ENCODE peak calls at places on chromosome 6, in ten cellular contexts. F, Y, M, G, A, V, N, T, E and D are unnamed samples. For H3K4me1, the result is how much of the 10 kb centered on the place peaks cover.

GRCh38 chr6:89013463-89013862 is 50.0 kb upstream of the RNGTT start:
- DNase-seq in E (no peak), Y (no peak), V (no peak), G (no peak), M (no peak), N (no peak), T (no peak), F (no peak), A (no peak), D (no peak)

GRCh38 chr6:68527691-68528090 is 107.4 kb upstream of the ADGRB3 start:
- DNase-seq in E (no peak), N (no peak), V (no peak), G (no peak), M (no peak), F (no peak), A (no peak), T (no peak), Y (no peak), D (no peak)

GRCh38 chr6:5121956-5122355 is 36.8 kb downstream of the PPP1R3G start:
- DNase-seq in T (no peak), N (no peak), A (no peak), Y (no peak), G (no peak), E (no peak), F (no peak), M (no peak), V (no peak), D (no peak)

GRCh38 chr6:52284131-52284459 is 447 bp downstream of the MCM3 start:
- DNase-seq in N (peak), V (peak), M (no peak), Y (no peak), F (peak), T (peak), E (peak), A (peak), G (peak), D (peak)

GRCh38 chr6:34957184-34957904 is 68.3 kb downstream of the ANKS1A start:
- DNase-seq in N (no peak), G (no peak), M (no peak), Y (no peak), E (no peak), A (no peak), V (no peak), T (no peak), F (no peak), D (no peak)

GRCh38 chr6:15247750-15248450 is 2.0 kb downstream of the JARID2 start:
- DNase-seq in E (peak), T (peak), M (peak), N (peak), V (peak), G (peak), Y (peak), F (peak), A (peak), D (peak)

GRCh38 chr6:106377061-106377540 is 16.6 kb downstream of the CRYBG1 start:
- DNase-seq in G (no peak), N (peak), V (no peak), A (no peak), F (no peak), Y (no peak), M (no peak), T (no peak), E (no peak), D (no peak)

GRCh38 chr6:43927525-43928210 is 157.7 kb downstream of the VEGFA start:
- DNase-seq in N (no peak), M (no peak), E (peak), T (no peak), V (peak), F (no peak), A (peak), G (no peak), Y (peak), D (peak)

GRCh38 chr6:108167449-108167903 is 1.7 kb downstream of the NR2E1 start:
- DNase-seq in E (no peak), Y (no peak), G (no peak), F (no peak), N (no peak), A (no peak), M (no peak), T (no peak), V (no peak), D (no peak)

GRCh38 chr6:14713008-14713452 is 532.8 kb upstream of the JARID2 start:
- DNase-seq in V (no peak), F (peak), E (no peak), G (no peak), M (peak), N (peak), Y (no peak), T (no peak), A (no peak), D (no peak)

GRCh38 chr6:111381126-111381525 is 101.9 kb downstream of the REV3L start:
- DNase-seq in Y (no peak), T (no peak), E (no peak), A (no peak), V (no peak), N (peak), G (no peak), M (no peak), F (no peak), D (no peak)

GRCh38 chr6:21593927-21594421 is 423 bp downstream of the SOX4 start:
- DNase-seq in F (peak), N (peak), A (no peak), G (peak), E (peak), Y (no peak), M (no peak), T (peak), V (peak), D (no peak)

DNA sequence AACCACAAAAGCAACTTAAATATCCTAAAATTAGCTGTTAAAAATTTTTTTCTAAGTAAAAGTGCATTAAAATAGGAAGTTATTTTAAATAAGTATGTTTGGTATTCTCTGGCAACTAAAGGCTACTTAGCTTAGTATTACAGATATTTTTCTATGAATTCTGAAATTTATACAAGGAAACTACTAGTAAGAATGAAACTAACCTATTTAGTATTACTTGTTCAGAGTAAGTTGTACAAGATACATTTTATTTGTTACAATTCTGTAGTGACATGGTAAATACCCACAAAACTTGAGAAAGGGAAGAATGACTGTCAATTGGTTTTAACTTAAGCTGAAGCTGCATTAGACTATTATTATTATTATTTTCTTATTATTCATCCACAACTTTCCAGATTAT is 6.5 kb downstream of the PHIP start:
- DNase-seq in E (no peak), V (no peak), M (no peak), A (no peak), T (no peak), Y (no peak), G (no peak), F (no peak), N (no peak), D (no peak)
- H3K4me1 ChIP-seq in E (under half), V (under half), M (under half), A (under half), T (under half), Y (under half), G (under half), F (under half), N (under half), D (half or more)

DNA sequence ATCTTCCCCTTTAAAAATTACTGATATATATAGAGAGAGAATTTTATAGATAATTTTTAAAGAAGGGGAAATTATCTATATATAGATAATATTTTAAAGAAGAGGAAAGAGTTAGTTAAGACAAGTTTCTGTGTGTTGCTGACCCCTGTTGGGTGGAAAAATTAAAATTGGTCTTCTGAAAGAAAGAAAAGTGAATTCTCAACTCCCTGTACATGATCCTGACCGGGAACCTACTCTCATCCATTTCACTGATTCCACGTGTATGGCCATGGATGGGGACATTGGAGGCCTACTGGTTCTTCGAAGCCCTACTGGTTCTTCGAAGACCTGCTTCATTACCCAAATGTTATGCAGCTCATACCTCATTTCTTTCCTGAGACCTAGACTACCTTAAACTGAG is 53.0 kb upstream of the TCF21 start:
- DNase-seq in E (no peak), G (no peak), V (no peak), F (no peak), A (no peak), Y (no peak), N (no peak), M (peak), T (no peak), D (no peak)
- TF ChIP-seq CTCF in E (no peak), G (peak), V (no peak), F (no peak), A (no peak), Y (peak), N (no peak), M (no peak), T (no peak), D (no peak)

GRCh38 chr6:130815200-130816071 is 11.8 kb upstream of the SMLR1 start:
- DNase-seq in T (no peak), G (no peak), V (no peak), F (no peak), M (no peak), N (no peak), Y (no peak), A (no peak), E (no peak), D (no peak)
- H3K4me3 ChIP-seq in T (no peak), G (no peak), V (no peak), F (no peak), M (no peak), N (no peak), Y (no peak), A (no peak), E (no peak), D (no peak)

GRCh38 chr6:6654599-6655575 is 66.4 kb downstream of the LY86 start:
- DNase-seq in Y (no peak), F (no peak), N (peak), M (no peak), E (no peak), T (no peak), V (no peak), G (no peak), A (no peak), D (no peak)
- H3K4me1 ChIP-seq in Y (under half), F (under half), N (under half), M (under half), E (under half), T (under half), V (under half), G (under half), A (under half), D (under half)

DNA sequence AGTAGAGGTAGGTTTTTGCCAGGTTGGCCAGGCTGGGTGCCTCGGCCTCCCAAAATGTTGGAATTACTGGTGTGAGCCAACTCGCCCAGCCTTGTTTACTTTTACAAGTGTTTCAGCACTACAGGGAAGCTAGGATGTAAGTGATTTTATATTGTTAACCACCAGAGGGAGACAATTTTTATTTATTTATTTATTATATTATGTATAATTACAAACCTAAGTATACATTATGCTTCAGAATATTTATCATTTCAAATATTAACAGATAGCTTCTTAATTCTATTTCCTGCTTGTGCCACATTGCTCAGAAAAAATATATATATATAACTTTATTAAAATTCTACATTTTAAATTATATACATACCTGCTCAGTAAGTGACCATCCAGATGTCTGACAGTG is 9.8 kb downstream of the MMUT start:
- DNase-seq in A (no peak), G (peak), N (no peak), M (peak), E (no peak), Y (no peak), V (no peak), T (no peak), F (no peak), D (no peak)
- TF ChIP-seq CTCF in A (no peak), G (peak), N (peak), M (peak), E (peak), Y (peak), V (no peak), T (no peak), F (peak), D (peak)

GRCh38 chr6:56848105-56848504 is 106.8 kb upstream of the BEND6 start:
- DNase-seq in T (no peak), V (no peak), N (no peak), F (no peak), Y (no peak), A (no peak), M (no peak), G (no peak), E (no peak), D (no peak)

GRCh38 chr6:56851541-56852248 is 103.2 kb upstream of the BEND6 start:
- DNase-seq in N (peak), T (peak), A (no peak), G (peak), V (no peak), Y (no peak), F (peak), E (no peak), M (peak), D (no peak)

GRCh38 chr6:56851104-56851503 is 103.8 kb upstream of the BEND6 start:
- DNase-seq in F (no peak), E (no peak), M (no peak), A (no peak), G (no peak), Y (no peak), V (no peak), T (no peak), N (peak), D (no peak)

GRCh38 chr6:56850618-56851017 is 104.3 kb upstream of the BEND6 start:
- DNase-seq in Y (no peak), E (no peak), M (no peak), N (no peak), A (no peak), F (no peak), V (no peak), T (no peak), G (no peak), D (no peak)

GRCh38 chr6:56849876-56850275 is 105.0 kb upstream of the BEND6 start:
- DNase-seq in T (no peak), M (no peak), A (no peak), N (peak), E (no peak), F (no peak), V (no peak), Y (no peak), G (no peak), D (no peak)
- H3K4me3 ChIP-seq in T (no peak), M (no peak), A (no peak), N (peak), E (no peak), F (peak), V (no peak), Y (no peak), G (no peak), D (no peak)

DNA sequence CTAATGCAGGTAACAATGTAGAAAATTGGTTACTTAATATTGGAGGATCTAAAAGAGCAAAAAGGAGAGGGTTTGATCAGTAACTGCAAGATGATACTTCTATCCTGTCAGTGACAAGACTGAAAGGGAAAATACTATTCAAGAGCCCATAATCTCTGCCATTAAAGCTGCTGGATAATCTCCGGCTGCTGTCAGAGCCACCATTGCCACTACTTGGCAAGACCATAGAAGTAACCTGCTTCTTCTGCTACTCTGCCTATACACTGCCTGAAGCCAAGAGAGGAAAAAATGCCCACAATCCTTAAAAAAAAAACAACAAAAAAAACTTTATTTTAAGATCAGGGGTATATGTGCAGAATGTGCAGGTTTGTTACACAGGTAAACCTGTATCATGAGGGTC is 386.5 kb upstream of the ID4 start:
- DNase-seq in F (no peak), G (no peak), E (no peak), T (no peak), N (no peak), M (no peak), Y (no peak), A (no peak), V (no peak), D (no peak)
- H3K4me1 ChIP-seq in F (under half), G (under half), E (under half), T (under half), N (under half), M (under half), Y (under half), A (under half), V (under half), D (under half)

GRCh38 chr6:135087403-135087802 is 32.8 kb upstream of the HBS1L start:
- DNase-seq in M (peak), E (no peak), A (no peak), G (no peak), T (no peak), Y (no peak), F (peak), N (no peak), V (no peak), D (no peak)
- TF ChIP-seq CTCF in M (no peak), E (no peak), A (no peak), G (peak), T (no peak), Y (no peak), F (peak), N (no peak), V (no peak), D (no peak)

GRCh38 chr6:13013681-13014550 is 297.3 kb downstream of the PHACTR1 start:
- DNase-seq in F (no peak), Y (no peak), V (no peak), M (peak), T (no peak), G (no peak), A (no peak), N (peak), E (peak), D (no peak)

GRCh38 chr6:13012271-13012670 is 295.7 kb downstream of the PHACTR1 start:
- DNase-seq in G (no peak), Y (no peak), T (no peak), E (peak), V (no peak), M (no peak), N (no peak), A (no peak), F (no peak), D (no peak)

GRCh38 chr6:13014551-13015378 is 298.2 kb downstream of the PHACTR1 start:
- DNase-seq in N (no peak), T (no peak), G (peak), A (peak), V (no peak), E (peak), F (no peak), M (no peak), Y (no peak), D (peak)

GRCh38 chr6:13011612-13012146 is 295.1 kb downstream of the PHACTR1 start:
- DNase-seq in E (no peak), G (no peak), V (no peak), Y (no peak), F (no peak), A (no peak), M (no peak), T (no peak), N (no peak), D (no peak)

DNA sequence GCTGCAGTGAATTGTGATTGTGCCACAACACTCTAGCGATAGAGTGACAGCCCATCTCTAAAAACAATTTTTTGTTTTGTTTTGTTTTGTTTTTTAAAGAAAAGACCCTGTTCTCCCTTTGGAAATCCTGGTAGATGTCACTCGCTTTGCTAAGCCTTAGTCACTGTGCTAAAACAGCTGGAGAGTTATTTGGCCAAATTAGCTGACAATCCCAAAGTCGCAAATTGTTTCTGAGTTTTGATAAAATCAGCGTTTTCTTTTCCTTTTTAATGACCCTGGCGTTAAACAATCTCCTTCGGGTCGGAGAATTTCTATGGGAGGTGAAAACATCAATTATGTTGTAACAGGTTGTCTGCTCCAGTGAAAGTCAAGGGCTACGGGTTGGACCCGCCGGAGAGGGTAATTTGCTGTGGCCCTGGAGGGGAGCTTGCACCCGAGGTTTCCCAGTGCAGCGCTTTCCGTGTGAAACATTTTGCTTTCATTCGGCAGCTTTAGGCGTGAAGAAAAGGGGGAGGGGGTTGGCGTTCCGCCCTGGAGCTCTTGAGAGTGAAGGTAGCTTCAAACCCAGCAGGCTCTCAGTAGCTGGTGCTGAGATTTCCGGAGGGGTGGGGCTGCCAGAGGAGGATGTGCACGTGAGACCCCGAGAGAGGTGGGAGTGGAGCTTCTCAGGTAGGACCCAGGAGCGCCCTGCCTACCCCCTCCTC is 296.6 kb downstream of the PHACTR1 start:
- DNase-seq in Y (no peak), G (peak), F (no peak), E (peak), M (no peak), T (no peak), N (no peak), A (peak), V (no peak), D (peak)
- H3K4me3 ChIP-seq in Y (no peak), G (peak), F (no peak), E (no peak), M (peak), T (peak), N (no peak), A (peak), V (no peak), D (peak)